ENCODE peak calls at places on chromosomes 16 and 17, in eight cellular contexts. A is RKO; U is NCI-H345; C is activated CD4-positive, alpha-beta T cell treated with anti-CD3 and anti-CD28 coated beads for 4 hours; M is HCT116; P is myocyte; Q is A549; K is astrocyte of the spinal cord. N is an unnamed sample.

GRCh38 chr16:70253291-70254094 is 1.8 kb upstream of the EXOSC6 start:
- DNase-seq in A (peak; percentile 53), U (peak; percentile 4), C (peak; percentile 23), M (peak; percentile 28), P (peak; percentile 46), Q (peak; percentile 61), K (peak; percentile 41), N (peak; percentile 32)

GRCh38 chr17:73551144-73551543 is 93.1 kb downstream of the SDK2 start:
- DNase-seq in A (no peak), U (no peak), C (no peak), M (no peak), P (no peak), Q (no peak), K (no peak), N (no peak)

GRCh38 chr17:44416558-44417289 is 27.3 kb upstream of the ITGA2B start:
- DNase-seq in A (no peak), U (no peak), C (no peak), M (no peak), P (no peak), Q (no peak), K (no peak), N (no peak)

GRCh38 chr16:81437860-81438259 is 6.7 kb upstream of the CMIP start:
- DNase-seq in A (no peak), U (no peak), C (no peak), M (no peak), P (no peak), Q (no peak), K (no peak), N (no peak)

GRCh38 chr16:50234771-50235556 is 31.4 kb upstream of the ADCY7 start:
- DNase-seq in A (no peak), U (no peak), C (no peak), M (no peak), P (no peak), Q (no peak), K (peak; percentile 58), N (no peak)

GRCh38 chr16:51538707-51539604 is 387.9 kb upstream of the SALL1 start:
- DNase-seq in A (peak; percentile 30), U (no peak), C (no peak), M (no peak), P (peak; percentile 58), Q (peak; percentile 88), K (peak; percentile 96), N (peak; percentile 86)

GRCh38 chr17:48636177-48637018 is 10.2 kb upstream of the HOXB9 start:
- DNase-seq in A (no peak), U (no peak), C (peak; percentile 57), M (no peak), P (peak; percentile 80), Q (peak; percentile 97), K (peak; percentile 85), N (no peak)

GRCh38 chr17:12727076-12727750 is 61.5 kb downstream of the MYOCD start:
- DNase-seq in A (no peak), U (no peak), C (no peak), M (no peak), P (no peak), Q (peak; percentile 16), K (peak; percentile 5), N (no peak)

GRCh38 chr16:11614587-11615175 is 28.0 kb upstream of the LITAF start:
- DNase-seq in A (no peak), U (no peak), C (no peak), M (no peak), P (peak; percentile 18), Q (no peak), K (no peak), N (no peak)

GRCh38 chr16:23020084-23020483 is 129.2 kb downstream of the USP31 start:
- DNase-seq in A (no peak), U (no peak), C (no peak), M (no peak), P (no peak), Q (peak; percentile 27), K (no peak), N (no peak)

GRCh38 chr16:10126686-10127085 is 55.5 kb downstream of the GRIN2A start:
- DNase-seq in A (no peak), U (no peak), C (no peak), M (no peak), P (no peak), Q (no peak), K (peak; percentile 89), N (no peak)

GRCh38 chr16:4763791-4764190 is 3.2 kb downstream of the ZNF500 start:
- DNase-seq in A (peak; percentile 33), U (no peak), C (no peak), M (no peak), P (peak; percentile 53), Q (no peak), K (no peak), N (no peak)

GRCh38 chr17:34503804-34504203 is 75.6 kb upstream of the TMEM132E start:
- DNase-seq in A (no peak), U (no peak), C (no peak), M (no peak), P (no peak), Q (no peak), K (no peak), N (no peak)

GRCh38 chr16:54080524-54081008 is 206.0 kb downstream of the IRX3 start:
- DNase-seq in A (no peak), U (no peak), C (no peak), M (no peak), P (peak; percentile 63), Q (peak; percentile 93), K (peak; percentile 98), N (peak; percentile 77)

GRCh38 chr17:75370288-75370687 is 35.2 kb downstream of the GRB2 start:
- DNase-seq in A (no peak), U (no peak), C (no peak), M (no peak), P (peak; percentile 97), Q (no peak), K (no peak), N (no peak)

GRCh38 chr16:75919664-75920063 is 193.4 kb upstream of the CPHXL start:
- DNase-seq in A (no peak), U (no peak), C (no peak), M (no peak), P (peak; percentile 41), Q (no peak), K (peak; percentile 35), N (no peak)

GRCh38 chr17:72730091-72730490 is 362.4 kb downstream of the SLC39A11 start:
- DNase-seq in A (no peak), U (no peak), C (no peak), M (no peak), P (no peak), Q (peak; percentile 50), K (no peak), N (no peak)

GRCh38 chr17:44398692-44399691 is 9.5 kb upstream of the ITGA2B start:
- DNase-seq in A (peak; percentile 14), U (no peak), C (no peak), M (no peak), P (no peak), Q (no peak), K (no peak), N (no peak)

N was measured in RWPE1.